ENCODE peak calls at places on chromosomes 11 and 22, in seven cellular contexts. X is HCT116, P is H54, G is K562, K is upper lobe of left lung, O is transverse colon, S is sigmoid colon. Y is an unnamed sample.

GRCh38 chr11:117842131-117842941 is 17.8 kb upstream of the FXYD2 start:
- DNase-seq in X (no peak), P (no peak), G (no peak), K (peak), O (no peak), S (peak), Y (peak)

GRCh38 chr22:48581206-48581766 is 1246.4 kb downstream of the BRD1 start:
- DNase-seq in X (no peak), P (no peak), G (no peak), K (no peak), O (no peak), S (no peak), Y (no peak)

GRCh38 chr11:63212742-63213141 is 30.7 kb downstream of the SLC22A25 start:
- DNase-seq in X (peak), P (peak), G (peak), K (no peak), O (no peak), S (no peak), Y (no peak)

GRCh38 chr22:38083931-38084631 is at the start of gene SLC16A8:
- DNase-seq in X (no peak), P (no peak), G (no peak), K (no peak), O (no peak), S (no peak), Y (no peak)

GRCh38 chr22:29765905-29766631 is 739 bp downstream of the ZMAT5 start:
- DNase-seq in X (no peak), P (no peak), G (peak), K (no peak), O (peak), S (no peak), Y (peak)

GRCh38 chr22:47602732-47603131 is 840.3 kb downstream of the TBC1D22A start:
- DNase-seq in X (no peak), P (no peak), G (no peak), K (no peak), O (no peak), S (peak), Y (no peak)

GRCh38 chr11:68003846-68004550 is at the start of gene UNC93B1:
- DNase-seq in X (peak), P (peak), G (peak), K (peak), O (peak), S (peak), Y (peak)

GRCh38 chr22:38317995-38318715 is 922 bp upstream of the CSNK1E start:
- DNase-seq in X (peak), P (peak), G (peak), K (peak), O (peak), S (peak), Y (peak)

GRCh38 chr22:47355776-47356432 is 593.5 kb downstream of the TBC1D22A start:
- DNase-seq in X (no peak), P (no peak), G (no peak), K (peak), O (no peak), S (no peak), Y (no peak)

DNA sequence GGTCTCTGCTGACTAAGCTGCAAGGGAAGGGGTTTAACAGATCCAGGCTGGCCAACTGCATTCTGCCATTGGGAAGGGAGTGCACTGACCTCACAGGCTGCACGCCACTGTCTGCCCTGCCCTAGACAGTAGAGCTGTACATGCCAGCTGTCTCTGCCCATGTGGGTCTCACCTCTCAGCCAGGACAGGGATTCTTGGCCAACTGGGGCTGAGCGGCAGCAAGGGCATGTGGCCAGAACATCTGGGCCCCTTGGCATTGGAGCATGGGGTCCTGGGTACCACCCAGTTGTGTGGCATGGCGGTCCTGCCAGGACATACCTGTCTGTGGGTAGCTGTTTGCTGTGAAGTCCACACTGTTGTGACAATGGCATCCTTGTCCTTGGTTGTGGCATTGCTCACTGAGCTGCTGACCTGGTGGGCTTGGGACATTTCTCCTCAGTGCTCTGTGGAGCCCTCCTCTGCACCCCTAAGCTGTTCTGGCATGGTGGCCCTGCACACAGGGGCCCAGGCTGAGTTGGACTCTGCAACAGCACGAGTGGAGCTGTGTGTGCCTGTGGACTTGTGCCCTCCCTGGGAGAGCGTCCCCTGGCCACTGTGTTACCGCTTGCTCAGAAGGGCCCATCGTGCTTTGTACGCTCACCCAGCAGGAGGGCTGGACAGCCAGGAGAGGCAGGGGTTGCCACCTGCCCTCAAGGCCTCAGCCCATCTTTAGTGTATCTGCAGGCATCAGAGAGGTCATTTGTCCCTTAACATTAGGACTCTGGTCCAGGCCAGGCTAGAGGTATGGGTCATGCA is 46.7 kb downstream of the MED15 start:
- DNase-seq in X (no peak), P (no peak), G (no peak), K (no peak), O (no peak), S (peak), Y (no peak)
- TF ChIP-seq POLR2A in X (no peak), P (no peak), G (no peak), K (no peak), O (no peak), S (no peak), Y (no peak)

DNA sequence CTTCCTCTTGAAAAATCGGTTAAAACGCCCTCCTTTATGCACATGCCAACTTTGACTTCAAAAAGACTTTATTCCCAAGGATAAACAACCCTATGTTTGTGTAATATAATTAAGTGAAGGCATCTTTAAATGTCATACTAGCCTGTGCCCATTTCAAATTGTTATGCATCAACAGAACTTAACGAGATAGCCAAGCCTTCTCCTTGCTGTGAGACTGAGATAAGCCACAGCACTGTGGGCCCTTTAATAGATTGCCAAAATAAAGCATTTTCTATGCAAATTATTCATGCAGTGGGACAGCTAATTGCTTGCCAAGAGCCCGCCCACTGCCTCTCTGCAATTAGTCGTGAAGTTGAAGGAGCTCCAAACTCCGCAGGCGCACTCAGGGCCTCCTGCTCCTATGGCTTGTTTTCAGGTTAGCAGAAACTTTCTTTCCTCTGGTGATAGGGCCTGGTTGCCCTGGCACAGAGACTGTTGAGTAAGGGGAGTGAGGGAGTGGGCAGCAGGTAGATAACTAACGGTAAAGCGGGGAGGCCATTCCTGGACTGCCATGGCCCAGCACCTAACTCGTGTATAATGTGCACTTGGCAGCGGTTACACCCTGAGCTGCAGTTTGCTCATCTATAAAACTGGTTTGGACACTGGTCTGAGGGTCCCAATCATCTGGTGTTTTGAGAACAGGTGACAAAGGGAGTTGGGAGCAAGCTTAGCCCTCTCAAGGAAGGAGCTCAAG is 33.8 kb upstream of the RIC3 start:
- DNase-seq in X (no peak), P (no peak), G (no peak), K (no peak), O (no peak), S (no peak), Y (no peak)
- TF ChIP-seq POLR2A in X (no peak), P (no peak), G (no peak), K (no peak), O (no peak), S (no peak), Y (no peak)

GRCh38 chr11:108222686-108223448 is at the start of gene ATM:
- DNase-seq in X (peak), P (peak), G (peak), K (peak), O (peak), S (peak), Y (peak)
- TF ChIP-seq POLR2A in X (peak), P (peak), G (peak), K (no peak), O (peak), S (peak), Y (peak)

GRCh38 chr11:32893947-32894827 is 1.6 kb downstream of the QSER1 start:
- DNase-seq in X (peak), P (peak), G (peak), K (peak), O (peak), S (no peak), Y (no peak)
- TF ChIP-seq POLR2A in X (peak), P (peak), G (peak), K (no peak), O (peak), S (no peak), Y (no peak)

DNA sequence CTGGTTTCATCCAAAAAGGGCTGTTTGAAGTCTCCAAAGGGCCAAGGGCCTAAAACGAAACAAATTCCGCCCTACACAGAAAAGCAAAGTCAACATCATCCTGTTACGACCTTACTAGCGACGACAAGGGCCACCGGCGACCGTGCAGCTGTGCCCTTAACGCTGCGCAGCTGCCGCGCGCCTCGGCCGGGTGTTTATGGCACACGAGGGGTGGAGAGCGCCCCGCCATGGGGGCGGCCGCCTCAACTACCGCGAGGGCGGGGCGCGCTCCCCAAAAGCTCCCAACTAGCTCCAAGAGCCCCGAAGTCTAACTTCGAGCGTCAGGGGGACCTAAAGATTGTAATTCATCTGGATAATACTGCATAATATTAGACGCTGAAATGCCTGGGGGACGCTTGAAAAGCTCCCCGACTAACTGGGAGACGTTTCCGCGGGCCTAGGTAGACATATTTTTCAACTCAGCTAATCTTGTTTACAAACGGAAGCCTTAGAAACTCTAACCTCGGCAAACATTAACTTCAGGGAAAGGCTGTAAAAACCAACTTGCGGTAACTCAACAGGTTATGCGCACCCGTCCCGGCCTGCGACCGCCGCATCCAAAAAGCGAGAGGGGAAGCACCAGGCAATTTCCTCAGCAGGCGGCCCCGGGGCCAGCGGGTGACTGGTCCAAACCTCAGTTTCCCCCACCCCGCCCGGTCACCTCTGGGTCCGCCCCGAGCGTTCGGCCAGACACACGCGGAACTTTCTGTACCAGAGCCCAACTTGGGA is 688 bp downstream of the TMEM123 start:
- DNase-seq in X (no peak), P (peak), G (peak), K (peak), O (peak), S (peak), Y (peak)
- TF ChIP-seq POLR2A in X (no peak), P (peak), G (no peak), K (no peak), O (peak), S (no peak), Y (no peak)

Y was measured in Peyer's patch.